ENCODE peak calls at places on chromosomes 13 and 19, in four cellular contexts. One of them, this sample, is unnamed.
A peak's percentile ranks its signal among the peaks of the same experiment; 100 is the strongest.

GRCh38 chr13:60327551-60327950 is 69.5 kb upstream of the TDRD3 start:
- DNase-seq in fibroblast of the conjunctiva: no peak
- DNase-seq in Ammon's horn: no peak
- DNase-seq in Peyer's patch: no peak
- DNase-seq in this sample: no peak

GRCh38 chr13:97125051-97125809 is 96.9 kb upstream of the MBNL2 start:
- DNase-seq in fibroblast of the conjunctiva: peak; percentile 98
- DNase-seq in Ammon's horn: peak; percentile 46
- DNase-seq in Peyer's patch: no peak
- DNase-seq in this sample: no peak

GRCh38 chr13:33285420-33286124 is at the start of gene STARD13:
- DNase-seq in fibroblast of the conjunctiva: peak; percentile 95
- DNase-seq in Ammon's horn: peak; percentile 93
- DNase-seq in Peyer's patch: peak; percentile 89
- DNase-seq in this sample: peak; percentile 90

GRCh38 chr13:48975101-48975925 is at the start of gene FNDC3A:
- DNase-seq in fibroblast of the conjunctiva: peak; percentile 44
- DNase-seq in Ammon's horn: peak; percentile 56
- DNase-seq in Peyer's patch: peak; percentile 63
- DNase-seq in this sample: peak; percentile 46

GRCh38 chr13:85108356-85108755 is 690.9 kb downstream of the SLITRK6 start:
- DNase-seq in fibroblast of the conjunctiva: no peak
- DNase-seq in Ammon's horn: no peak
- DNase-seq in Peyer's patch: no peak
- DNase-seq in this sample: no peak

GRCh38 chr13:48412881-48413351 is at the start of gene LPAR6:
- DNase-seq in fibroblast of the conjunctiva: no peak
- DNase-seq in Ammon's horn: peak; percentile 54
- DNase-seq in Peyer's patch: no peak
- DNase-seq in this sample: no peak

GRCh38 chr19:36072081-36072480 is 17.4 kb downstream of the WDR62 start:
- DNase-seq in fibroblast of the conjunctiva: no peak
- DNase-seq in Ammon's horn: no peak
- DNase-seq in Peyer's patch: no peak
- DNase-seq in this sample: no peak

GRCh38 chr13:50936681-50937080 is 27.1 kb downstream of the RNASEH2B start:
- DNase-seq in fibroblast of the conjunctiva: peak; percentile 33
- DNase-seq in Ammon's horn: no peak
- DNase-seq in Peyer's patch: no peak
- DNase-seq in this sample: no peak

GRCh38 chr19:48190288-48191284 is 20.1 kb downstream of the ZSWIM9 start:
- DNase-seq in fibroblast of the conjunctiva: peak; percentile 51
- DNase-seq in Ammon's horn: peak; percentile 86
- DNase-seq in Peyer's patch: no peak
- DNase-seq in this sample: no peak

GRCh38 chr13:88068975-88069374 is 397.8 kb downstream of the SLITRK5 start:
- DNase-seq in fibroblast of the conjunctiva: no peak
- DNase-seq in Ammon's horn: no peak
- DNase-seq in Peyer's patch: no peak
- DNase-seq in this sample: no peak

GRCh38 chr19:54586397-54586796 is 7.0 kb upstream of the LILRA1 start:
- DNase-seq in fibroblast of the conjunctiva: no peak
- DNase-seq in Ammon's horn: no peak
- DNase-seq in Peyer's patch: no peak
- DNase-seq in this sample: no peak

GRCh38 chr19:42942187-42942789 is 5.3 kb upstream of the PSG7 start:
- DNase-seq in fibroblast of the conjunctiva: no peak
- DNase-seq in Ammon's horn: no peak
- DNase-seq in Peyer's patch: no peak
- DNase-seq in this sample: no peak

GRCh38 chr13:59458908-59459579 is 704.7 kb downstream of the DIAPH3 start:
- DNase-seq in fibroblast of the conjunctiva: peak; percentile 65
- DNase-seq in Ammon's horn: peak; percentile 27
- DNase-seq in Peyer's patch: no peak
- DNase-seq in this sample: no peak

GRCh38 chr19:48807590-48808308 is 3.1 kb downstream of the BCAT2 start:
- DNase-seq in fibroblast of the conjunctiva: no peak
- DNase-seq in Ammon's horn: no peak
- DNase-seq in Peyer's patch: peak; percentile 71
- DNase-seq in this sample: no peak

GRCh38 chr19:45601524-45602522 is at the start of gene GPR4:
- DNase-seq in fibroblast of the conjunctiva: no peak
- DNase-seq in Ammon's horn: no peak
- DNase-seq in Peyer's patch: no peak
- DNase-seq in this sample: no peak

GRCh38 chr13:27035892-27036235 is 135.7 kb downstream of the USP12 start:
- DNase-seq in fibroblast of the conjunctiva: no peak
- DNase-seq in Ammon's horn: no peak
- DNase-seq in Peyer's patch: no peak
- DNase-seq in this sample: no peak

GRCh38 chr13:21733475-21734311 is 62.8 kb downstream of the FGF9 start:
- DNase-seq in fibroblast of the conjunctiva: no peak
- DNase-seq in Ammon's horn: no peak
- DNase-seq in Peyer's patch: no peak
- DNase-seq in this sample: no peak

GRCh38 chr13:105805866-105806265 is 729.6 kb downstream of the EFNB2 start:
- DNase-seq in fibroblast of the conjunctiva: no peak
- DNase-seq in Ammon's horn: no peak
- DNase-seq in Peyer's patch: no peak
- DNase-seq in this sample: no peak

GRCh38 chr13:41459754-41460111 is 2.4 kb downstream of the RGCC start:
- DNase-seq in fibroblast of the conjunctiva: no peak
- DNase-seq in Ammon's horn: peak; percentile 55
- DNase-seq in Peyer's patch: no peak
- DNase-seq in this sample: no peak

GRCh38 chr13:30346159-30346788 is 38.9 kb upstream of the KATNAL1 start:
- DNase-seq in fibroblast of the conjunctiva: no peak
- DNase-seq in Ammon's horn: no peak
- DNase-seq in Peyer's patch: no peak
- DNase-seq in this sample: no peak

GRCh38 chr19:5206751-5207075 is 133.9 kb downstream of the PTPRS start:
- DNase-seq in fibroblast of the conjunctiva: no peak
- DNase-seq in Ammon's horn: no peak
- DNase-seq in Peyer's patch: no peak
- DNase-seq in this sample: no peak

GRCh38 chr19:53467138-53467502 is 413 bp upstream of the ZNF813 start:
- DNase-seq in fibroblast of the conjunctiva: no peak
- DNase-seq in Ammon's horn: no peak
- DNase-seq in Peyer's patch: no peak
- DNase-seq in this sample: peak; percentile 54

GRCh38 chr13:62388515-62388914 is 972.9 kb upstream of the PCDH20 start:
- DNase-seq in fibroblast of the conjunctiva: no peak
- DNase-seq in Ammon's horn: no peak
- DNase-seq in Peyer's patch: no peak
- DNase-seq in this sample: no peak

GRCh38 chr19:12997967-12998940 is 3.0 kb downstream of the NFIX start:
- DNase-seq in fibroblast of the conjunctiva: no peak
- DNase-seq in Ammon's horn: no peak
- DNase-seq in Peyer's patch: no peak
- DNase-seq in this sample: no peak

GRCh38 chr13:30750036-30750435 is 14.7 kb downstream of the ALOX5AP start:
- DNase-seq in fibroblast of the conjunctiva: no peak
- DNase-seq in Ammon's horn: no peak
- DNase-seq in Peyer's patch: no peak
- DNase-seq in this sample: no peak

GRCh38 chr13:97371486-97372109 is 62.4 kb upstream of the RAP2A start:
- DNase-seq in fibroblast of the conjunctiva: no peak
- DNase-seq in Ammon's horn: no peak
- DNase-seq in Peyer's patch: no peak
- DNase-seq in this sample: no peak

GRCh38 chr13:69524459-69525155 is 583.0 kb upstream of the ATXN8OS start:
- DNase-seq in fibroblast of the conjunctiva: no peak
- DNase-seq in Ammon's horn: no peak
- DNase-seq in Peyer's patch: no peak
- DNase-seq in this sample: no peak

This sample was measured in lower lobe of right lung.